ENCODE peak calls at places on chromosomes 5 and 9, in nine cellular contexts. A is K562, O is suprapubic skin, V is HepG2, P is sigmoid colon, M is GM12878, X is SK-N-SH, N is stomach, S is H1. L is an unnamed sample. For H3K36me3, the result is how much of the 10 kb centered on the place peaks cover.

GRCh38 chr5:95741458-95741857 is 10.3 kb downstream of the RHOBTB3 start:
- DNase-seq in V (no peak), X (no peak), S (no peak), A (no peak), P (no peak), N (no peak), O (no peak), M (no peak), L (no peak)

GRCh38 chr5:149030392-149030791 is 32.5 kb downstream of the SH3TC2 start:
- DNase-seq in V (no peak), A (no peak), M (no peak), S (no peak), P (no peak), O (no peak), N (no peak), X (no peak), L (no peak)

GRCh38 chr5:172630961-172631360 is 10.1 kb upstream of the NEURL1B start:
- DNase-seq in P (no peak), O (no peak), S (no peak), X (no peak), A (no peak), M (no peak), N (no peak), V (no peak), L (no peak)

GRCh38 chr9:122642226-122642625 is 15.2 kb downstream of the OR1B1 start:
- DNase-seq in P (no peak), M (no peak), N (no peak), V (no peak), X (no peak), A (no peak), O (no peak), S (no peak), L (no peak)

GRCh38 chr5:170173227-170173626 is 59.6 kb upstream of the C5orf58 start:
- DNase-seq in X (no peak), S (no peak), M (no peak), P (no peak), A (no peak), N (no peak), V (no peak), O (no peak), L (no peak)

GRCh38 chr9:96020822-96021615 is 145.5 kb downstream of the ERCC6L2 start:
- DNase-seq in O (no peak), X (peak), S (no peak), N (no peak), A (no peak), P (no peak), V (no peak), M (no peak), L (peak)

GRCh38 chr5:127428748-127429147 is 88.7 kb upstream of the PRRC1 start:
- DNase-seq in A (no peak), O (no peak), N (no peak), P (no peak), S (no peak), V (peak), X (no peak), M (no peak), L (no peak)

GRCh38 chr9:4833781-4834560 is 41.2 kb downstream of the RCL1 start:
- DNase-seq in P (no peak), A (no peak), S (no peak), O (no peak), N (no peak), V (no peak), X (no peak), M (no peak), L (no peak)

GRCh38 chr5:152686931-152687330 is 281.9 kb upstream of the NMUR2 start:
- DNase-seq in M (no peak), O (no peak), P (no peak), S (no peak), X (no peak), V (no peak), N (no peak), A (no peak), L (no peak)

GRCh38 chr9:121838757-121839669 is 187.6 kb downstream of the DAB2IP start:
- DNase-seq in X (no peak), S (no peak), P (peak), N (peak), A (no peak), O (no peak), M (no peak), V (no peak), L (no peak)

GRCh38 chr9:80078826-80079225 is 507.1 kb downstream of the TLE4 start:
- DNase-seq in P (no peak), V (no peak), O (no peak), X (no peak), S (no peak), M (no peak), A (no peak), N (no peak), L (no peak)

GRCh38 chr5:20213803-20214202 is 225.8 kb upstream of the CDH18 start:
- DNase-seq in P (no peak), A (no peak), V (no peak), O (no peak), N (no peak), S (no peak), X (no peak), M (no peak), L (no peak)

GRCh38 chr9:111700776-111701175 is 39.4 kb downstream of the GNG10 start:
- DNase-seq in A (no peak), O (no peak), X (no peak), S (no peak), M (no peak), V (no peak), N (no peak), P (no peak), L (peak)

GRCh38 chr9:119052339-119053030 is 316.8 kb downstream of the BRINP1 start:
- DNase-seq in V (no peak), X (no peak), A (no peak), O (no peak), S (no peak), M (no peak), N (no peak), P (peak), L (peak)

GRCh38 chr5:35884125-35884788 is 27.6 kb downstream of the IL7R start:
- DNase-seq in P (no peak), X (no peak), A (no peak), N (no peak), M (no peak), V (no peak), O (no peak), S (no peak), L (no peak)

GRCh38 chr9:7216004-7216821 is 458.4 kb downstream of the KDM4C start:
- DNase-seq in O (no peak), N (no peak), X (no peak), V (peak), A (no peak), S (no peak), M (no peak), P (no peak), L (no peak)

GRCh38 chr9:98057095-98057799 is 715 bp downstream of the NANS start:
- DNase-seq in M (no peak), P (no peak), A (no peak), X (no peak), N (no peak), O (no peak), S (no peak), V (peak), L (no peak)

GRCh38 chr5:151347364-151347763 is at the start of gene SLC36A2:
- DNase-seq in O (no peak), S (no peak), A (no peak), X (no peak), M (no peak), P (no peak), N (no peak), V (no peak), L (no peak)

GRCh38 chr9:106588601-106589000 is 274.4 kb upstream of the ZNF462 start:
- DNase-seq in V (no peak), O (no peak), M (no peak), N (no peak), A (no peak), S (peak), X (no peak), P (no peak), L (no peak)
- TF ChIP-seq EP300 in V (no peak), O (no peak), M (no peak), N (no peak), A (no peak), S (no peak), X (no peak), P (no peak), L (no peak)

DNA sequence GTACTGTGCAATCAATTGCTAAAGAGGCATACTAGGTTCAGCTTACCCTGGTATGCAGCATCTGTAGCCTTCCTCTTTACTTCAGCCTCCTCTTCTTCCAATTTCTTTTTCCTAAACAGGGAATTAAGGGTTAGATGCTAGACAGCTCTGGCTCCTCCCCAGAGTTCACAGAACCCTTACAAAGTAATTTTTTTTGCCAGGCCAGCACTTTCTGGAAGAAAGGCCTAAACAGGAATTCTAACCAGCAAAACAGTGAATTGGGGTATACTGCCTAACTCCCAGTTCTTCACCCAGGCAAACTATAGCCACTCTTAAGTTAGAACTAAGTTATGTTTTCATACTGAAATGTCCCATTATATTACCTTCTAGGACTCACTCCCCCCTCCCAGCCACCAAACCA is 8.1 kb downstream of the BRD8 start:
- DNase-seq in V (no peak), P (no peak), S (no peak), N (no peak), A (no peak), O (no peak), M (no peak), X (no peak), L (no peak)
- H3K36me3 ChIP-seq in V (half or more), P (half or more), S (half or more), N (half or more), A (half or more), O (half or more), M (under half), X (half or more), L (half or more)

DNA sequence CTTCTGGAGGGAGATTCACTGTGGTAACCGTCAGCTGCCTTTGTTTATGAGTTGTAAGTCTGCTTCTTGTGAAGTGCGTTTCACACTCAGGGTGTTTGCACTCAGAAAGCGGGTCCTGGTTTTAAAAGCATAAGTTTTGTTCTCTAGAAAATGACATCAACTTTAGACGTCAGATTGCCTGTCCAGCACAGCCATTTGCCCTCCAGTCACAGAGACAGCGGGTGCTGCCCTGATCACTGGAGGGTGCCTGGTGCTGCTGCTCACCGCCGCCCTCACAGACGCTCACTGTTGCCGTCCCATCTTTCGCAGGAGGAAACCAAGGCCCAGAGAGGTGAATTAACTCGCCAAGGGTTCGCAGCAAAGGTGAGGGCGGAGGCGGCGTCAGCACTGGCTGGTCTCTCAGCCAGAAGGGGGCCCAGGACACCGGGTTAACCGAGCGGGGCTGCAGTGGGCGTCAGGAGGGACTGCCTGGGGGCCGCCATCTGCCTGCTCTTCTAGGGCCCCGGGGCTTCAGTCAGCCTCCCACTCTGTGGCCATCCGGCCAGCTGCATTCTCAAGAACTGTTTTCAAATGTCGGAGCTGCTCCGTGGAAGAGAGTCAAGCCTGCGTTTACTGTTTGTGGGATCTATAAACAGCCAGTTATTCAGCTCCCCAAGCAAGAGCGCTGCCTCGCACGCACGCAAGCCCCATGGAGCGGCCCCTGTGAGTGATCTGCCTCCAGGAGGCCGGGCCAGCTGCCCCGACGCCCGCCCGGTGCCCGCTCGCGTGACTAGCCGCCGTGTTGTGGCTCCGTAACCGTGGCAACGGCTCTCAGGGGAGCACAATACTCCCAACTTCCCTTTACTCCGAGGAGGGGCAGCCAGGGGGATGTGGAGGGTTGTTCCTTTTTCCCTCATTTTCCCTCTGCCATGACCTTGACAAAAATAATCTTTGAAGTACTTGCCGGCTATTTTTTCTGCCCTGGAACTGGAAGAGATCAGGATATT is 43.4 kb upstream of the EXOC3 start:
- DNase-seq in X (peak), M (peak), P (peak), N (peak), S (peak), A (peak), O (peak), V (peak), L (peak)
- TF ChIP-seq POLR2AphosphoS5 in X (no peak), M (peak), P (no peak), N (peak), S (no peak), A (no peak), O (no peak), V (no peak), L (peak)

GRCh38 chr9:137129456-137130175 is 9.3 kb upstream of the GRIN1 start:
- DNase-seq in M (peak), S (peak), N (peak), V (peak), O (no peak), X (peak), A (peak), P (peak), L (peak)

GRCh38 chr9:137129089-137129455 is 9.9 kb upstream of the GRIN1 start:
- DNase-seq in V (no peak), M (no peak), P (no peak), S (no peak), A (no peak), X (peak), O (no peak), N (peak), L (no peak)

GRCh38 chr9:137126786-137127185 is 12.2 kb upstream of the GRIN1 start:
- DNase-seq in S (no peak), N (no peak), M (no peak), X (no peak), O (no peak), P (no peak), V (no peak), A (no peak), L (no peak)

GRCh38 chr9:137127301-137128157 is 11.4 kb upstream of the GRIN1 start:
- DNase-seq in O (no peak), N (peak), A (peak), P (no peak), X (no peak), V (peak), S (no peak), M (no peak), L (peak)

GRCh38 chr9:137128158-137129088 is 10.5 kb upstream of the GRIN1 start:
- DNase-seq in X (peak), M (no peak), S (no peak), N (no peak), P (no peak), A (peak), V (no peak), O (no peak), L (no peak)
- TF ChIP-seq EP300 in X (no peak), M (no peak), S (no peak), N (no peak), P (no peak), A (no peak), V (no peak), O (no peak), L (no peak)

GRCh38 chr9:26850995-26851394 is 41.6 kb downstream of the CAAP1 start:
- DNase-seq in M (no peak), A (no peak), P (no peak), X (no peak), S (no peak), V (no peak), O (no peak), N (no peak), L (no peak)
- H3K36me3 ChIP-seq in M (under half), A (under half), P (half or more), X (under half), S (under half), V (under half), O (under half), N (under half), L (under half)

L was measured in transverse colon.